ENCODE peak calls at places on chromosomes 13 and 19, in eight cellular contexts. A, F, I, X, J, O, W and Y are unnamed samples. For H3K9me3, the result is how much of the 10 kb centered on the place peaks cover.

GRCh38 chr13:65260938-65261880 is 1968.9 kb downstream of the PCDH9 start:
- DNase-seq in A (no peak), F (no peak), I (no peak), X (no peak), J (no peak), O (no peak), W (no peak), Y (no peak)

GRCh38 chr19:4502282-4503223 is 15.7 kb downstream of the PLIN4 start:
- DNase-seq in A (no peak), F (no peak), I (no peak), X (no peak), J (no peak), O (no peak), W (no peak), Y (no peak)

GRCh38 chr13:75802161-75802560 is 166.0 kb downstream of the LMO7 start:
- DNase-seq in A (no peak), F (no peak), I (no peak), X (no peak), J (no peak), O (no peak), W (no peak), Y (no peak)

GRCh38 chr13:27270594-27271520 is at the start of gene RASL11A:
- DNase-seq in A (peak), F (peak), I (peak), X (peak), J (peak), O (peak), W (peak), Y (peak)

GRCh38 chr13:41426047-41426446 is 31.3 kb upstream of the RGCC start:
- DNase-seq in A (no peak), F (no peak), I (no peak), X (no peak), J (no peak), O (no peak), W (no peak), Y (no peak)

GRCh38 chr13:110211735-110212134 is 95.2 kb downstream of the COL4A1 start:
- DNase-seq in A (no peak), F (no peak), I (no peak), X (no peak), J (no peak), O (no peak), W (no peak), Y (no peak)

GRCh38 chr19:49141352-49141751 is 13.8 kb downstream of the HRC start:
- DNase-seq in A (no peak), F (no peak), I (no peak), X (no peak), J (no peak), O (no peak), W (no peak), Y (no peak)

GRCh38 chr19:48635966-48636858 is 967 bp downstream of the DBP start:
- DNase-seq in A (no peak), F (peak), I (no peak), X (no peak), J (no peak), O (peak), W (peak), Y (no peak)

GRCh38 chr13:75633285-75633684 is 2.8 kb upstream of the LMO7 start:
- DNase-seq in A (peak), F (no peak), I (no peak), X (no peak), J (no peak), O (peak), W (no peak), Y (no peak)

GRCh38 chr13:31835932-31836331 is 96.6 kb downstream of the RXFP2 start:
- DNase-seq in A (peak), F (no peak), I (no peak), X (no peak), J (no peak), O (peak), W (no peak), Y (no peak)

GRCh38 chr13:30744056-30744684 is 8.8 kb downstream of the ALOX5AP start:
- DNase-seq in A (peak), F (no peak), I (peak), X (peak), J (peak), O (peak), W (no peak), Y (peak)

GRCh38 chr13:77448689-77449088 is 86.8 kb upstream of the SCEL start:
- DNase-seq in A (no peak), F (no peak), I (no peak), X (no peak), J (peak), O (no peak), W (no peak), Y (no peak)

GRCh38 chr19:3725640-3726310 is 17.6 kb downstream of the TJP3 start:
- DNase-seq in A (no peak), F (peak), I (no peak), X (no peak), J (peak), O (no peak), W (no peak), Y (no peak)

GRCh38 chr19:45075215-45076028 is 856 bp downstream of the ZNF296 start:
- DNase-seq in A (no peak), F (peak), I (peak), X (no peak), J (peak), O (peak), W (peak), Y (peak)

GRCh38 chr19:20279516-20279915 is 112.5 kb downstream of the ZNF486 start:
- DNase-seq in A (no peak), F (no peak), I (no peak), X (no peak), J (no peak), O (no peak), W (no peak), Y (no peak)

GRCh38 chr13:39874331-39875055 is 219.0 kb downstream of the COG6 start:
- DNase-seq in A (no peak), F (no peak), I (no peak), X (no peak), J (no peak), O (no peak), W (no peak), Y (no peak)

GRCh38 chr13:52345048-52345447 is 60.9 kb downstream of the THSD1 start:
- DNase-seq in A (peak), F (no peak), I (no peak), X (no peak), J (no peak), O (peak), W (no peak), Y (no peak)

GRCh38 chr13:64248371-64249065 is 2832.9 kb upstream of the PCDH20 start:
- DNase-seq in A (peak), F (no peak), I (no peak), X (no peak), J (no peak), O (peak), W (no peak), Y (no peak)

GRCh38 chr19:33426621-33427475 is 53.3 kb downstream of the CEBPG start:
- DNase-seq in A (no peak), F (peak), I (no peak), X (no peak), J (peak), O (no peak), W (no peak), Y (no peak)

GRCh38 chr13:87393358-87393757 is 277.8 kb upstream of the SLITRK5 start:
- DNase-seq in A (no peak), F (no peak), I (no peak), X (no peak), J (no peak), O (no peak), W (no peak), Y (no peak)

GRCh38 chr13:44989071-44989889 is at the start of the genes GPALPP1 and NUFIP1:
- DNase-seq in A (peak), F (peak), I (peak), X (peak), J (peak), O (peak), W (peak), Y (peak)

GRCh38 chr13:44507639-44508038 is 68.5 kb downstream of the TSC22D1 start:
- DNase-seq in A (no peak), F (no peak), I (no peak), X (no peak), J (no peak), O (peak), W (no peak), Y (no peak)

GRCh38 chr13:95754069-95754468 is 77.1 kb downstream of the DNAJC3 start:
- DNase-seq in A (no peak), F (no peak), I (no peak), X (no peak), J (no peak), O (no peak), W (no peak), Y (no peak)

GRCh38 chr13:50387124-50387581 is 371.9 kb downstream of the KCNRG start:
- DNase-seq in A (peak), F (peak), I (peak), X (peak), J (peak), O (peak), W (peak), Y (peak)

GRCh38 chr13:79079351-79079839 is 326.7 kb downstream of the RBM26 start:
- DNase-seq in A (no peak), F (no peak), I (no peak), X (no peak), J (no peak), O (no peak), W (no peak), Y (no peak)

GRCh38 chr13:37069597-37070103 is 10.2 kb upstream of the SUPT20H start:
- DNase-seq in A (no peak), F (no peak), I (no peak), X (no peak), J (no peak), O (no peak), W (no peak), Y (no peak)

GRCh38 chr19:870963-871401 is 11.5 kb downstream of the CFD start:
- DNase-seq in A (peak), F (no peak), I (no peak), X (no peak), J (no peak), O (no peak), W (no peak), Y (no peak)

GRCh38 chr13:45040626-45041025 is 51.3 kb downstream of the GPALPP1 start:
- DNase-seq in A (peak), F (no peak), I (no peak), X (no peak), J (no peak), O (no peak), W (no peak), Y (no peak)

GRCh38 chr13:45196622-45197021 is 4.2 kb downstream of the KCTD4 start:
- DNase-seq in A (peak), F (peak), I (no peak), X (no peak), J (no peak), O (peak), W (no peak), Y (no peak)

GRCh38 chr19:44752123-44752815 is 3.8 kb downstream of the BCL3 start:
- DNase-seq in A (no peak), F (no peak), I (no peak), X (no peak), J (no peak), O (no peak), W (no peak), Y (no peak)

GRCh38 chr19:46426035-46426505 is 2.7 kb downstream of the PNMA8C start:
- DNase-seq in A (no peak), F (peak), I (no peak), X (no peak), J (no peak), O (no peak), W (no peak), Y (no peak)

GRCh38 chr19:55353803-55354697 is 469 bp downstream of the COX6B2 start:
- DNase-seq in A (no peak), F (peak), I (peak), X (peak), J (peak), O (peak), W (peak), Y (peak)

GRCh38 chr13:66348745-66349720 is 881.1 kb downstream of the PCDH9 start:
- DNase-seq in A (no peak), F (no peak), I (no peak), X (no peak), J (no peak), O (peak), W (no peak), Y (no peak)

GRCh38 chr13:101917833-101918755 is 465.6 kb downstream of the ITGBL1 start:
- DNase-seq in A (no peak), F (no peak), I (no peak), X (no peak), J (no peak), O (no peak), W (no peak), Y (no peak)

GRCh38 chr13:91657283-91657682 is 258.9 kb downstream of the GPC5 start:
- DNase-seq in A (no peak), F (no peak), I (no peak), X (no peak), J (no peak), O (no peak), W (no peak), Y (no peak)

GRCh38 chr13:113567681-113568080 is 16.9 kb upstream of the TFDP1 start:
- DNase-seq in A (no peak), F (no peak), I (no peak), X (no peak), J (no peak), O (no peak), W (no peak), Y (no peak)

GRCh38 chr13:59356607-59357006 is 807.1 kb downstream of the DIAPH3 start:
- DNase-seq in A (peak), F (no peak), I (no peak), X (no peak), J (peak), O (no peak), W (peak), Y (no peak)

GRCh38 chr13:26991508-26992181 is 180.0 kb downstream of the USP12 start:
- DNase-seq in A (no peak), F (no peak), I (no peak), X (no peak), J (no peak), O (no peak), W (no peak), Y (no peak)

GRCh38 chr13:78317030-78317429 is 286.3 kb downstream of the POU4F1 start:
- DNase-seq in A (no peak), F (peak), I (no peak), X (no peak), J (no peak), O (peak), W (no peak), Y (no peak)

GRCh38 chr19:17004386-17004785 is 22.2 kb downstream of the CPAMD8 start:
- DNase-seq in A (no peak), F (no peak), I (no peak), X (no peak), J (no peak), O (no peak), W (no peak), Y (no peak)
- H3K9me3 ChIP-seq in A (under half), F (under half), I (under half), X (under half), J (under half), O (under half), W (under half), Y (under half)

DNA sequence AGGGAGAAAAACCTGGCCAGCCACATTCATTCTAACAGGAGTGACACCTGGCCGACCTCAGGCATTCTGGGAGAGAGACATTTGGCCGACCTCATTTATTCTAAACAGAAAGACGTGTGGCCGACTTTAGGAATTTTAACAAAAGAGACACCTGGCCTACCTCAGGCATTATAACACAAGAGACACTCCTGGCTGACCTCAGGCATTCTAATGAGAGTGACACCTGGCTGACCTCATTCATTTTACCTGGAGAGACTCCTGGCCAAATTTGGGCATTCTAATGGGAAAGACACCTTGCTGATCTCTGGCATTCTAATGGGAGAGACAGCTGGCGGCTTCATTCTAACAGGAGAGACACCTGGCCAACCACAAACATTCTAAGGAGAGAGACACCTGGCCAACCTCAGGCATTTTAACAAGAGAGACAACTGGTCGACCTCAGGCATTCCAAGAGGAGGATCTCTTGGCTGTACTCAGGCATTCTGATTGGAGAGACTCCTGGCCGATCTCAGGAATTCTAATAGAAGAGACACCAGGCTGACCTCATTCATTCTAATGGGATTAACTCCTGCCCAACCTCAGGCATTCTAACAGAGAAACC is 1353.9 kb downstream of the UQCRFS1 start:
- DNase-seq in A (no peak), F (no peak), I (no peak), X (no peak), J (no peak), O (no peak), W (no peak), Y (no peak)
- H3K9me3 ChIP-seq in A (under half), F (under half), I (under half), X (under half), J (under half), O (under half), W (under half), Y (under half)

DNA sequence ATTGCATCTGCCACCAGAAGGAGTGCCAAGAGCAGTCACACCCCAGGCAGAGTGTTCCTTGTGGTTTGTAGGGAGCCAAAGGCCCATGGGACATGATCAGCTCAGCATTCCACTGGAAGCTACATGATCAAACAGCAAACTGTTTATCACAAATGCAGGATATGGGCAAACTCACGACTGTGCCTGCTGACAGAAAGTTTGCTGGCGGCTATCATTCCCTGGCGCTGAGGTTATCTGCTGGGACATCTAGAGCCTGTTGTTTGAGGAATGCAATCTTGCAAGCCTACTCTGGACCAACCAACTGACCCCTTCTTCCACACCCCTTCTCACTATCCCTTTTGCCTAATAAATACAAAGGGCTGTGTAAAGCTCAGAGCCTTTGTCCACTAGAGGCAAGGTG is 7.7 kb upstream of the ZNF613 start:
- DNase-seq in A (no peak), F (no peak), I (no peak), X (no peak), J (no peak), O (no peak), W (no peak), Y (no peak)
- H3K9me3 ChIP-seq in A (under half), F (under half), I (half or more), X (under half), J (half or more), O (half or more), W (under half), Y (under half)

GRCh38 chr19:34961775-34962174 is 2.3 kb downstream of the ZNF792 start:
- DNase-seq in A (no peak), F (no peak), I (no peak), X (no peak), J (no peak), O (no peak), W (no peak), Y (no peak)
- H3K9me3 ChIP-seq in A (under half), F (under half), I (half or more), X (half or more), J (under half), O (under half), W (under half), Y (under half)

GRCh38 chr19:30651066-30651465 is 278.9 kb downstream of the ZNF536 start:
- DNase-seq in A (no peak), F (no peak), I (no peak), X (no peak), J (no peak), O (no peak), W (no peak), Y (no peak)

GRCh38 chr19:30648321-30648720 is 276.1 kb downstream of the ZNF536 start:
- DNase-seq in A (no peak), F (no peak), I (no peak), X (no peak), J (no peak), O (peak), W (no peak), Y (no peak)

GRCh38 chr19:30649934-30650614 is 277.9 kb downstream of the ZNF536 start:
- DNase-seq in A (peak), F (peak), I (no peak), X (no peak), J (no peak), O (peak), W (no peak), Y (no peak)

GRCh38 chr19:30647891-30648290 is 275.7 kb downstream of the ZNF536 start:
- DNase-seq in A (no peak), F (no peak), I (no peak), X (no peak), J (no peak), O (no peak), W (no peak), Y (no peak)

DNA sequence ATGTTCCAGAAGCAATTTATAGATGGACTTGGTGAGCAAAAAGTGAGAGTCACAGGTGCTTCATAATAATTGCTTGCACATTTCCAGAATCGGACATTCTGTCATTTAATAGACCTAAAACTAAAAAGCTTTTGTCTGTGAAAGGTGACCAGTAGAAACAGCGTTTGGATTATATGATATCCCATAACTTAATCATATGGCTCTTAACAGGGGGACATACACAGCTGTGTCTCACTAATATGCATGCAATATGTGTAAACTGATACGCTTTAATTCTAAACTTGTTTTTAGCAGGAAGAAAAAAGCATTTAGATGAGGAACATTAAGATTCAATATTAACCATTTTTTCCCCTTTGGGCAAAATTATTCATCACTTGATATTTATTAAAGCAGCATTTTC is 277.0 kb downstream of the ZNF536 start:
- DNase-seq in A (no peak), F (no peak), I (no peak), X (no peak), J (no peak), O (no peak), W (no peak), Y (no peak)
- H3K9me3 ChIP-seq in A (under half), F (under half), I (under half), X (under half), J (under half), O (under half), W (under half), Y (under half)

GRCh38 chr19:58059003-58059671 is at the start of gene ZNF135:
- DNase-seq in A (peak), F (peak), I (peak), X (peak), J (peak), O (peak), W (peak), Y (no peak)
- H3K9me3 ChIP-seq in A (under half), F (under half), I (under half), X (under half), J (under half), O (under half), W (under half), Y (under half)

DNA sequence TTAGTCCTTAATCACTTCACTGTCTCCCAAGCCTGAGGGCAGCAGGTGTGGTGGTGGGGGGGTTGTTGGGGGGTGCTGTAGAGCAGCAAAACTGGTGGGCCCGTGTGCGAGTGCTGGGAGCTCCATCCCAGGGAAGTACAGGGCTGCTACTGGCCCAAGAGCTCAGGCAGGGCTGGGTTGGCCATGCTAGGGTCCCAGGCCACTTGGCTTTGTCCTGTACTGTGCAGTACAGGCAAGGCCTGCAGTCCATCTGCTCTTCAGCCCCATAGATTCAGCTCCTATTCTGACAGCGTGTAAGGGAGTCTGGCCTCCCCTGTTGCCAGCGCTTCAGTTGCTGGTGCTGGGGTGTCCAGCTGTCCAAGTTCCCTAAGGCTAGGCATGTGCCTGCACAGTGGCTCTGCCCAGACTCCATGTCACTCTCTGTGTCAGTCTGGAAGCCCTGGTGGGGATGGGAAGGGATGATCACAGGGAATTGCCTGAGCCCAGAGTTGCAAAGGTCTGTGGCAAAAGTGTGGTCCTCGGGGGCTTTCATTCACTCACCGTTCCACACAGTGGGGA is 1261.7 kb downstream of the EFNB2 start:
- DNase-seq in A (no peak), F (no peak), I (no peak), X (no peak), J (no peak), O (no peak), W (no peak), Y (no peak)
- H3K9me3 ChIP-seq in A (under half), F (under half), I (under half), X (under half), J (under half), O (under half), W (under half), Y (under half)